ENCODE peak calls at places on chromosomes 2 and 18, in four cellular contexts. J is COR-L47, K is transverse colon, W is NCI-H2081. O is an unnamed sample.

GRCh38 chr2:50729306-50730105 is 302.4 kb downstream of the NRXN1 start:
- DNase-seq in J (no peak), K (no peak), W (no peak), O (no peak)

GRCh38 chr2:162582357-162582798 is 238.4 kb downstream of the GCA start:
- DNase-seq in J (peak), K (no peak), W (peak), O (no peak)

GRCh38 chr2:223590964-223591363 is 11.2 kb downstream of the SCG2 start:
- DNase-seq in J (no peak), K (no peak), W (no peak), O (peak)

GRCh38 chr2:8078760-8079159 is 603.1 kb upstream of the ID2 start:
- DNase-seq in J (no peak), K (no peak), W (no peak), O (no peak)

GRCh38 chr2:183283176-183283575 is 158.9 kb downstream of the NUP35 start:
- DNase-seq in J (no peak), K (no peak), W (no peak), O (no peak)

GRCh38 chr2:129004485-129004884 is 685.8 kb upstream of the HS6ST1 start:
- DNase-seq in J (no peak), K (peak), W (no peak), O (no peak)

GRCh38 chr2:168152902-168153301 is 94.5 kb downstream of the STK39 start:
- DNase-seq in J (no peak), K (no peak), W (no peak), O (no peak)

GRCh38 chr2:32666704-32667103 is 38.9 kb downstream of the TTC27 start:
- DNase-seq in J (no peak), K (no peak), W (no peak), O (no peak)

GRCh38 chr18:8991131-8991530 is 111.4 kb upstream of the NDUFV2 start:
- DNase-seq in J (no peak), K (no peak), W (no peak), O (no peak)

GRCh38 chr2:117794668-117795067 is 19.8 kb upstream of the DDX18 start:
- DNase-seq in J (no peak), K (no peak), W (no peak), O (no peak)

GRCh38 chr2:152132321-152132720 is 33.5 kb upstream of the CACNB4 start:
- DNase-seq in J (no peak), K (no peak), W (no peak), O (no peak)

GRCh38 chr2:64052468-64053241 is 33.4 kb upstream of the VPS54 start:
- DNase-seq in J (peak), K (no peak), W (peak), O (no peak)

GRCh38 chr2:161139098-161139987 is 20.9 kb upstream of the TANK start:
- DNase-seq in J (no peak), K (no peak), W (no peak), O (no peak)

O was measured in NCI-H1092.